ENCODE peak calls at places on chromosomes 3 and 15, in seven cellular contexts. One of them, this sample, is unnamed.

GRCh38 chr3:8663177-8664061 is 18.8 kb upstream of the SSUH2 start:
- DNase-seq in NCI-H774: peak
- DNase-seq in fibroblast of the conjunctiva: peak
- DNase-seq in activated CD4-positive, alpha-beta T cell treated with anti-CD3 and anti-CD28 coated beads, Interleukin-2, amount 10 ng/mL, durations not matched to agents 7 days and 5 days: peak
- DNase-seq in HAP-1: peak
- DNase-seq in breast epithelium: peak
- DNase-seq in NCI-H2081: peak
- DNase-seq in this sample: peak

GRCh38 chr15:54585063-54585462 is 606.8 kb downstream of the UNC13C start:
- DNase-seq in NCI-H774: no peak
- DNase-seq in fibroblast of the conjunctiva: no peak
- DNase-seq in activated CD4-positive, alpha-beta T cell treated with anti-CD3 and anti-CD28 coated beads, Interleukin-2, amount 10 ng/mL, durations not matched to agents 7 days and 5 days: no peak
- DNase-seq in HAP-1: no peak
- DNase-seq in breast epithelium: no peak
- DNase-seq in NCI-H2081: no peak
- DNase-seq in this sample: no peak

GRCh38 chr3:100710355-100711198 is 1.3 kb downstream of the TFG start:
- DNase-seq in NCI-H774: no peak
- DNase-seq in fibroblast of the conjunctiva: peak
- DNase-seq in activated CD4-positive, alpha-beta T cell treated with anti-CD3 and anti-CD28 coated beads, Interleukin-2, amount 10 ng/mL, durations not matched to agents 7 days and 5 days: peak
- DNase-seq in HAP-1: peak
- DNase-seq in breast epithelium: no peak
- DNase-seq in NCI-H2081: no peak
- DNase-seq in this sample: peak

GRCh38 chr3:48410205-48411040 is 19.5 kb downstream of the PLXNB1 start:
- DNase-seq in NCI-H774: no peak
- DNase-seq in fibroblast of the conjunctiva: no peak
- DNase-seq in activated CD4-positive, alpha-beta T cell treated with anti-CD3 and anti-CD28 coated beads, Interleukin-2, amount 10 ng/mL, durations not matched to agents 7 days and 5 days: no peak
- DNase-seq in HAP-1: peak
- DNase-seq in breast epithelium: peak
- DNase-seq in NCI-H2081: no peak
- DNase-seq in this sample: no peak

GRCh38 chr15:43212951-43213350 is 7.9 kb downstream of the EPB42 start:
- DNase-seq in NCI-H774: no peak
- DNase-seq in fibroblast of the conjunctiva: no peak
- DNase-seq in activated CD4-positive, alpha-beta T cell treated with anti-CD3 and anti-CD28 coated beads, Interleukin-2, amount 10 ng/mL, durations not matched to agents 7 days and 5 days: no peak
- DNase-seq in HAP-1: no peak
- DNase-seq in breast epithelium: no peak
- DNase-seq in NCI-H2081: no peak
- DNase-seq in this sample: no peak

GRCh38 chr3:170864525-170865208 is 5.3 kb downstream of the RPL22L1 start:
- DNase-seq in NCI-H774: no peak
- DNase-seq in fibroblast of the conjunctiva: no peak
- DNase-seq in activated CD4-positive, alpha-beta T cell treated with anti-CD3 and anti-CD28 coated beads, Interleukin-2, amount 10 ng/mL, durations not matched to agents 7 days and 5 days: no peak
- DNase-seq in HAP-1: no peak
- DNase-seq in breast epithelium: no peak
- DNase-seq in NCI-H2081: no peak
- DNase-seq in this sample: no peak

GRCh38 chr3:535566-536416 is 339.2 kb downstream of the CHL1 start:
- DNase-seq in NCI-H774: no peak
- DNase-seq in fibroblast of the conjunctiva: peak
- DNase-seq in activated CD4-positive, alpha-beta T cell treated with anti-CD3 and anti-CD28 coated beads, Interleukin-2, amount 10 ng/mL, durations not matched to agents 7 days and 5 days: no peak
- DNase-seq in HAP-1: no peak
- DNase-seq in breast epithelium: no peak
- DNase-seq in NCI-H2081: no peak
- DNase-seq in this sample: no peak

GRCh38 chr15:100720406-100720967 is 118.1 kb downstream of the ASB7 start:
- DNase-seq in NCI-H774: no peak
- DNase-seq in fibroblast of the conjunctiva: no peak
- DNase-seq in activated CD4-positive, alpha-beta T cell treated with anti-CD3 and anti-CD28 coated beads, Interleukin-2, amount 10 ng/mL, durations not matched to agents 7 days and 5 days: no peak
- DNase-seq in HAP-1: no peak
- DNase-seq in breast epithelium: peak
- DNase-seq in NCI-H2081: no peak
- DNase-seq in this sample: no peak

GRCh38 chr3:110881069-110881468 is 190.5 kb upstream of the NECTIN3 start:
- DNase-seq in NCI-H774: peak
- DNase-seq in fibroblast of the conjunctiva: peak
- DNase-seq in activated CD4-positive, alpha-beta T cell treated with anti-CD3 and anti-CD28 coated beads, Interleukin-2, amount 10 ng/mL, durations not matched to agents 7 days and 5 days: no peak
- DNase-seq in HAP-1: peak
- DNase-seq in breast epithelium: peak
- DNase-seq in NCI-H2081: peak
- DNase-seq in this sample: no peak

GRCh38 chr15:80773122-80773551 is 6.0 kb upstream of the CEMIP start:
- DNase-seq in NCI-H774: no peak
- DNase-seq in fibroblast of the conjunctiva: peak
- DNase-seq in activated CD4-positive, alpha-beta T cell treated with anti-CD3 and anti-CD28 coated beads, Interleukin-2, amount 10 ng/mL, durations not matched to agents 7 days and 5 days: no peak
- DNase-seq in HAP-1: no peak
- DNase-seq in breast epithelium: no peak
- DNase-seq in NCI-H2081: no peak
- DNase-seq in this sample: no peak

GRCh38 chr3:134446800-134447199 is 39.0 kb downstream of the ANAPC13 start:
- DNase-seq in NCI-H774: no peak
- DNase-seq in fibroblast of the conjunctiva: no peak
- DNase-seq in activated CD4-positive, alpha-beta T cell treated with anti-CD3 and anti-CD28 coated beads, Interleukin-2, amount 10 ng/mL, durations not matched to agents 7 days and 5 days: no peak
- DNase-seq in HAP-1: no peak
- DNase-seq in breast epithelium: no peak
- DNase-seq in NCI-H2081: no peak
- DNase-seq in this sample: no peak

GRCh38 chr3:180306691-180307090 is 270.0 kb upstream of the PEX5L start:
- DNase-seq in NCI-H774: peak
- DNase-seq in fibroblast of the conjunctiva: peak
- DNase-seq in activated CD4-positive, alpha-beta T cell treated with anti-CD3 and anti-CD28 coated beads, Interleukin-2, amount 10 ng/mL, durations not matched to agents 7 days and 5 days: no peak
- DNase-seq in HAP-1: no peak
- DNase-seq in breast epithelium: no peak
- DNase-seq in NCI-H2081: no peak
- DNase-seq in this sample: no peak

GRCh38 chr3:58009749-58010535 is 1.7 kb downstream of the FLNB start:
- DNase-seq in NCI-H774: no peak
- DNase-seq in fibroblast of the conjunctiva: no peak
- DNase-seq in activated CD4-positive, alpha-beta T cell treated with anti-CD3 and anti-CD28 coated beads, Interleukin-2, amount 10 ng/mL, durations not matched to agents 7 days and 5 days: no peak
- DNase-seq in HAP-1: no peak
- DNase-seq in breast epithelium: peak
- DNase-seq in NCI-H2081: no peak
- DNase-seq in this sample: no peak

GRCh38 chr3:9404680-9405079 is 7.3 kb downstream of the SETD5 start:
- DNase-seq in NCI-H774: no peak
- DNase-seq in fibroblast of the conjunctiva: no peak
- DNase-seq in activated CD4-positive, alpha-beta T cell treated with anti-CD3 and anti-CD28 coated beads, Interleukin-2, amount 10 ng/mL, durations not matched to agents 7 days and 5 days: no peak
- DNase-seq in HAP-1: no peak
- DNase-seq in breast epithelium: no peak
- DNase-seq in NCI-H2081: no peak
- DNase-seq in this sample: no peak

GRCh38 chr3:37952564-37952963 is 38.0 kb upstream of the VILL start:
- DNase-seq in NCI-H774: no peak
- DNase-seq in fibroblast of the conjunctiva: no peak
- DNase-seq in activated CD4-positive, alpha-beta T cell treated with anti-CD3 and anti-CD28 coated beads, Interleukin-2, amount 10 ng/mL, durations not matched to agents 7 days and 5 days: no peak
- DNase-seq in HAP-1: no peak
- DNase-seq in breast epithelium: no peak
- DNase-seq in NCI-H2081: no peak
- DNase-seq in this sample: no peak

GRCh38 chr3:178419078-178419477 is 117.2 kb upstream of the KCNMB2 start:
- DNase-seq in NCI-H774: peak
- DNase-seq in fibroblast of the conjunctiva: no peak
- DNase-seq in activated CD4-positive, alpha-beta T cell treated with anti-CD3 and anti-CD28 coated beads, Interleukin-2, amount 10 ng/mL, durations not matched to agents 7 days and 5 days: no peak
- DNase-seq in HAP-1: no peak
- DNase-seq in breast epithelium: no peak
- DNase-seq in NCI-H2081: peak
- DNase-seq in this sample: no peak

GRCh38 chr15:81023483-81024264 is 23.0 kb downstream of the TLNRD1 start:
- DNase-seq in NCI-H774: no peak
- DNase-seq in fibroblast of the conjunctiva: peak
- DNase-seq in activated CD4-positive, alpha-beta T cell treated with anti-CD3 and anti-CD28 coated beads, Interleukin-2, amount 10 ng/mL, durations not matched to agents 7 days and 5 days: no peak
- DNase-seq in HAP-1: no peak
- DNase-seq in breast epithelium: no peak
- DNase-seq in NCI-H2081: no peak
- DNase-seq in this sample: peak

GRCh38 chr3:138902166-138902565 is 44.8 kb downstream of the FOXL2 start:
- DNase-seq in NCI-H774: no peak
- DNase-seq in fibroblast of the conjunctiva: no peak
- DNase-seq in activated CD4-positive, alpha-beta T cell treated with anti-CD3 and anti-CD28 coated beads, Interleukin-2, amount 10 ng/mL, durations not matched to agents 7 days and 5 days: no peak
- DNase-seq in HAP-1: no peak
- DNase-seq in breast epithelium: no peak
- DNase-seq in NCI-H2081: no peak
- DNase-seq in this sample: no peak

GRCh38 chr15:79067434-79067833 is 23.1 kb downstream of the RASGRF1 start:
- DNase-seq in NCI-H774: no peak
- DNase-seq in fibroblast of the conjunctiva: no peak
- DNase-seq in activated CD4-positive, alpha-beta T cell treated with anti-CD3 and anti-CD28 coated beads, Interleukin-2, amount 10 ng/mL, durations not matched to agents 7 days and 5 days: no peak
- DNase-seq in HAP-1: no peak
- DNase-seq in breast epithelium: no peak
- DNase-seq in NCI-H2081: no peak
- DNase-seq in this sample: no peak

GRCh38 chr3:46918634-46919033 is 41.1 kb downstream of the PTH1R start:
- DNase-seq in NCI-H774: no peak
- DNase-seq in fibroblast of the conjunctiva: no peak
- DNase-seq in activated CD4-positive, alpha-beta T cell treated with anti-CD3 and anti-CD28 coated beads, Interleukin-2, amount 10 ng/mL, durations not matched to agents 7 days and 5 days: no peak
- DNase-seq in HAP-1: no peak
- DNase-seq in breast epithelium: no peak
- DNase-seq in NCI-H2081: no peak
- DNase-seq in this sample: no peak

GRCh38 chr3:62558549-62559112 is 185.3 kb upstream of the FEZF2 start:
- DNase-seq in NCI-H774: no peak
- DNase-seq in fibroblast of the conjunctiva: no peak
- DNase-seq in activated CD4-positive, alpha-beta T cell treated with anti-CD3 and anti-CD28 coated beads, Interleukin-2, amount 10 ng/mL, durations not matched to agents 7 days and 5 days: no peak
- DNase-seq in HAP-1: peak
- DNase-seq in breast epithelium: no peak
- DNase-seq in NCI-H2081: peak
- DNase-seq in this sample: no peak